ENCODE peak calls at places on chromosomes 1 and 21, in eight cellular contexts. E, C, Y, Q, T, W, L and Z are unnamed samples. For H3K4me1, the result is how much of the 10 kb centered on the place peaks cover.

GRCh38 chr21:44911384-44912157 is 9.1 kb downstream of the ITGB2 start:
- DNase-seq in E (no peak), C (peak), Y (no peak), Q (peak), T (peak), W (no peak), L (peak), Z (peak)

GRCh38 chr1:114173704-114174103 is 20.0 kb upstream of the SYT6 start:
- DNase-seq in E (no peak), C (no peak), Y (no peak), Q (no peak), T (no peak), W (no peak), L (no peak), Z (no peak)

GRCh38 chr1:5286244-5286643 is 631.8 kb downstream of the AJAP1 start:
- DNase-seq in E (no peak), C (no peak), Y (no peak), Q (no peak), T (peak), W (no peak), L (no peak), Z (peak)

GRCh38 chr1:151372411-151372934 is at the start of gene SELENBP1:
- DNase-seq in E (peak), C (peak), Y (no peak), Q (peak), T (no peak), W (no peak), L (peak), Z (no peak)

GRCh38 chr1:159927887-159928431 is 2.7 kb upstream of the TAGLN2 start:
- DNase-seq in E (no peak), C (no peak), Y (no peak), Q (no peak), T (no peak), W (no peak), L (no peak), Z (no peak)

GRCh38 chr1:32741067-32741416 is 38.5 kb upstream of the SYNC start:
- DNase-seq in E (no peak), C (no peak), Y (no peak), Q (no peak), T (no peak), W (no peak), L (no peak), Z (no peak)

GRCh38 chr1:47617381-47618221 is 179.8 kb downstream of the FOXD2 start:
- DNase-seq in E (no peak), C (no peak), Y (no peak), Q (no peak), T (no peak), W (no peak), L (no peak), Z (no peak)

GRCh38 chr1:161242313-161242712 is 4.3 kb upstream of the NR1I3 start:
- DNase-seq in E (no peak), C (no peak), Y (no peak), Q (no peak), T (no peak), W (no peak), L (no peak), Z (no peak)

GRCh38 chr1:172647110-172647564 is 11.8 kb upstream of the FASLG start:
- DNase-seq in E (no peak), C (no peak), Y (no peak), Q (no peak), T (peak), W (no peak), L (no peak), Z (peak)

GRCh38 chr1:15939181-15940109 is 36.5 kb downstream of the ZBTB17 start:
- DNase-seq in E (no peak), C (no peak), Y (no peak), Q (peak), T (no peak), W (no peak), L (no peak), Z (no peak)

GRCh38 chr1:165747632-165748452 is 20.8 kb downstream of the TMCO1 start:
- DNase-seq in E (no peak), C (no peak), Y (no peak), Q (no peak), T (no peak), W (no peak), L (no peak), Z (no peak)

GRCh38 chr21:25507522-25507921 is 99.8 kb downstream of the MRPL39 start:
- DNase-seq in E (no peak), C (no peak), Y (no peak), Q (no peak), T (no peak), W (no peak), L (no peak), Z (no peak)

GRCh38 chr1:83583351-83584014 is 415.4 kb downstream of the TTLL7 start:
- DNase-seq in E (no peak), C (no peak), Y (no peak), Q (no peak), T (no peak), W (no peak), L (no peak), Z (no peak)

GRCh38 chr1:185477638-185478216 is 160.7 kb upstream of the IVNS1ABP start:
- DNase-seq in E (no peak), C (no peak), Y (no peak), Q (peak), T (no peak), W (no peak), L (no peak), Z (no peak)

GRCh38 chr21:43877936-43878575 is 13.0 kb downstream of the AGPAT3 start:
- DNase-seq in E (no peak), C (no peak), Y (no peak), Q (no peak), T (no peak), W (no peak), L (no peak), Z (no peak)

GRCh38 chr1:183090386-183091006 is 67.3 kb downstream of the LAMC1 start:
- DNase-seq in E (no peak), C (peak), Y (no peak), Q (no peak), T (no peak), W (no peak), L (peak), Z (no peak)

GRCh38 chr1:233613252-233614172 is at the start of gene KCNK1:
- DNase-seq in E (peak), C (peak), Y (no peak), Q (peak), T (no peak), W (peak), L (peak), Z (no peak)

GRCh38 chr1:66256629-66257575 is 277.1 kb upstream of the SGIP1 start:
- DNase-seq in E (no peak), C (no peak), Y (no peak), Q (no peak), T (no peak), W (no peak), L (no peak), Z (no peak)

GRCh38 chr1:84166797-84167196 is 22.7 kb downstream of the PRKACB start:
- DNase-seq in E (no peak), C (no peak), Y (no peak), Q (no peak), T (no peak), W (no peak), L (no peak), Z (no peak)

GRCh38 chr1:161132410-161133219 is at the start of gene DEDD:
- DNase-seq in E (peak), C (peak), Y (peak), Q (peak), T (peak), W (peak), L (peak), Z (peak)

GRCh38 chr1:167090289-167090942 is at the start of gene GPA33:
- DNase-seq in E (no peak), C (no peak), Y (no peak), Q (no peak), T (no peak), W (no peak), L (no peak), Z (peak)

GRCh38 chr1:154710091-154710490 is 102.1 kb upstream of the ADAR start:
- DNase-seq in E (no peak), C (no peak), Y (no peak), Q (no peak), T (no peak), W (no peak), L (no peak), Z (no peak)

GRCh38 chr1:215569987-215570824 is 3.1 kb downstream of the KCTD3 start:
- DNase-seq in E (no peak), C (no peak), Y (no peak), Q (no peak), T (no peak), W (no peak), L (no peak), Z (no peak)

GRCh38 chr1:206635983-206636354 is 633 bp downstream of the DYRK3 start:
- DNase-seq in E (no peak), C (no peak), Y (no peak), Q (no peak), T (no peak), W (no peak), L (no peak), Z (peak)

GRCh38 chr1:53578358-53578757 is 119.2 kb downstream of the DMRTB1 start:
- DNase-seq in E (no peak), C (no peak), Y (no peak), Q (no peak), T (no peak), W (no peak), L (no peak), Z (no peak)

GRCh38 chr1:181310560-181310959 is 172.8 kb upstream of the CACNA1E start:
- DNase-seq in E (no peak), C (no peak), Y (no peak), Q (no peak), T (no peak), W (peak), L (no peak), Z (no peak)

GRCh38 chr1:240138867-240139266 is 47.2 kb downstream of the FMN2 start:
- DNase-seq in E (no peak), C (no peak), Y (no peak), Q (no peak), T (no peak), W (no peak), L (no peak), Z (no peak)

GRCh38 chr1:183622013-183622412 is 13.6 kb downstream of the ARPC5 start:
- DNase-seq in E (no peak), C (no peak), Y (no peak), Q (no peak), T (no peak), W (no peak), L (no peak), Z (no peak)

GRCh38 chr21:36163780-36164426 is 7.3 kb downstream of the DOP1B start:
- DNase-seq in E (no peak), C (no peak), Y (no peak), Q (no peak), T (no peak), W (no peak), L (no peak), Z (no peak)

GRCh38 chr1:42750041-42750440 is 10.0 kb upstream of the CLDN19 start:
- DNase-seq in E (no peak), C (no peak), Y (no peak), Q (peak), T (no peak), W (no peak), L (no peak), Z (no peak)

GRCh38 chr1:15326691-15327530 is 79.9 kb downstream of the FHAD1 start:
- DNase-seq in E (peak), C (no peak), Y (no peak), Q (peak), T (no peak), W (no peak), L (no peak), Z (no peak)

GRCh38 chr21:45076245-45076661 is 1.9 kb downstream of the ADARB1 start:
- DNase-seq in E (no peak), C (no peak), Y (no peak), Q (peak), T (no peak), W (no peak), L (no peak), Z (no peak)

GRCh38 chr1:62689524-62689923 is 1.3 kb upstream of the DOCK7 start:
- DNase-seq in E (no peak), C (no peak), Y (no peak), Q (no peak), T (no peak), W (peak), L (no peak), Z (no peak)

GRCh38 chr1:14970115-14970798 is 183.3 kb upstream of the TMEM51 start:
- DNase-seq in E (no peak), C (peak), Y (no peak), Q (peak), T (no peak), W (peak), L (peak), Z (peak)

GRCh38 chr1:15700510-15700909 is 16.4 kb downstream of the PLEKHM2 start:
- DNase-seq in E (no peak), C (no peak), Y (no peak), Q (no peak), T (no peak), W (no peak), L (no peak), Z (no peak)

GRCh38 chr1:36222481-36223372 is 1.5 kb upstream of the THRAP3 start:
- DNase-seq in E (no peak), C (no peak), Y (no peak), Q (peak), T (no peak), W (no peak), L (no peak), Z (no peak)

GRCh38 chr1:168610111-168610510 is 33.7 kb downstream of the XCL1 start:
- DNase-seq in E (no peak), C (no peak), Y (no peak), Q (no peak), T (no peak), W (no peak), L (no peak), Z (no peak)

DNA sequence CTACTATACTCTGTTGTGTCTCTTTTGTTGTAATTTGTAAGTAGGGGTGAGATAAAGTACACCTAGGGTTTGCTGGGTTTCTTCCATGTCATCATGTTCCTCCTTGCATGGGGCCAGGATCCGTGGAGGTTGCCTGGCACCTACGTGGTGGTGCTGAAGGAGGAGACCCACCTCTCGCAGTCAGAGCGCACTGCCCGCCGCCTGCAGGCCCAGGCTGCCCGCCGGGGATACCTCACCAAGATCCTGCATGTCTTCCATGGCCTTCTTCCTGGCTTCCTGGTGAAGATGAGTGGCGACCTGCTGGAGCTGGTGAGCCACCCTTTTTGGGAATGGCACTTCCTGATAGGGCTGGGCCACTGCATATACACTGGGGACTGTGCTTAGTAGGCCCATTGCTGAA is 4.4 kb downstream of the PCSK9 start:
- DNase-seq in E (no peak), C (no peak), Y (no peak), Q (no peak), T (no peak), W (no peak), L (no peak), Z (no peak)
- H3K4me1 ChIP-seq in E (under half), C (under half), Y (under half), Q (under half), T (under half), W (under half), L (under half), Z (under half)

GRCh38 chr1:232581932-232582331 is 48.0 kb downstream of the SIPA1L2 start:
- DNase-seq in E (no peak), C (no peak), Y (no peak), Q (no peak), T (no peak), W (no peak), L (no peak), Z (no peak)

GRCh38 chr1:232578681-232579195 is 51.2 kb downstream of the SIPA1L2 start:
- DNase-seq in E (no peak), C (no peak), Y (no peak), Q (no peak), T (no peak), W (no peak), L (no peak), Z (peak)

GRCh38 chr1:232579958-232580705 is 49.8 kb downstream of the SIPA1L2 start:
- DNase-seq in E (no peak), C (no peak), Y (no peak), Q (no peak), T (no peak), W (no peak), L (no peak), Z (no peak)

GRCh38 chr1:232577809-232578208 is 52.1 kb downstream of the SIPA1L2 start:
- DNase-seq in E (no peak), C (no peak), Y (no peak), Q (no peak), T (no peak), W (no peak), L (no peak), Z (no peak)

DNA sequence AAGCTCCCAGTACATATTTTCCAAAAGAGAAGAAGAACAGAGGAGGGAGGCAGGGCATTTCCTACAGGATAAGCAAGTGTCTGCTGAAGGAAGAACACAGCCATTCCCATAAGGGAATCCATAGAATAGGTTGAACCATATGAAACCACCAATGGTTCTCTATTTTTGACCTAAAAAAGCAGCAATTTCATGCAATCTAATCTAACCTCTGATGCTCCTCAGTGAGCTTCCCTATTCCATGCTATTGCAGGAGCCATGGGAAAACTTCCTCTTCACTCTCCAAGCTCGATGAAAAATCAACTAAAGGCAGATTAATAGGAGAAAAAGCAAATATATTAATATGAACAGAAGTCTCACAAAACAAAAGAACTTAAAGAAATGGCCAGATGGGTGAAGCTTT is 50.5 kb downstream of the SIPA1L2 start:
- DNase-seq in E (no peak), C (no peak), Y (no peak), Q (no peak), T (no peak), W (no peak), L (no peak), Z (no peak)
- H3K4me1 ChIP-seq in E (under half), C (half or more), Y (under half), Q (under half), T (under half), W (under half), L (under half), Z (under half)

GRCh38 chr1:109565241-109565640 is 16.8 kb downstream of the GNAI3 start:
- DNase-seq in E (no peak), C (no peak), Y (no peak), Q (no peak), T (no peak), W (no peak), L (no peak), Z (no peak)
- H3K4me1 ChIP-seq in E (under half), C (half or more), Y (under half), Q (half or more), T (under half), W (under half), L (under half), Z (under half)

GRCh38 chr1:198919667-198920398 is 281.0 kb downstream of the PTPRC start:
- DNase-seq in E (no peak), C (no peak), Y (no peak), Q (no peak), T (no peak), W (no peak), L (no peak), Z (no peak)
- H3K4me1 ChIP-seq in E (under half), C (half or more), Y (under half), Q (under half), T (under half), W (under half), L (under half), Z (half or more)

GRCh38 chr1:119447344-119447743 is 32.4 kb downstream of the HSD3B2 start:
- DNase-seq in E (no peak), C (no peak), Y (no peak), Q (no peak), T (no peak), W (no peak), L (no peak), Z (no peak)
- H3K4me1 ChIP-seq in E (under half), C (under half), Y (under half), Q (under half), T (under half), W (under half), L (under half), Z (under half)

DNA sequence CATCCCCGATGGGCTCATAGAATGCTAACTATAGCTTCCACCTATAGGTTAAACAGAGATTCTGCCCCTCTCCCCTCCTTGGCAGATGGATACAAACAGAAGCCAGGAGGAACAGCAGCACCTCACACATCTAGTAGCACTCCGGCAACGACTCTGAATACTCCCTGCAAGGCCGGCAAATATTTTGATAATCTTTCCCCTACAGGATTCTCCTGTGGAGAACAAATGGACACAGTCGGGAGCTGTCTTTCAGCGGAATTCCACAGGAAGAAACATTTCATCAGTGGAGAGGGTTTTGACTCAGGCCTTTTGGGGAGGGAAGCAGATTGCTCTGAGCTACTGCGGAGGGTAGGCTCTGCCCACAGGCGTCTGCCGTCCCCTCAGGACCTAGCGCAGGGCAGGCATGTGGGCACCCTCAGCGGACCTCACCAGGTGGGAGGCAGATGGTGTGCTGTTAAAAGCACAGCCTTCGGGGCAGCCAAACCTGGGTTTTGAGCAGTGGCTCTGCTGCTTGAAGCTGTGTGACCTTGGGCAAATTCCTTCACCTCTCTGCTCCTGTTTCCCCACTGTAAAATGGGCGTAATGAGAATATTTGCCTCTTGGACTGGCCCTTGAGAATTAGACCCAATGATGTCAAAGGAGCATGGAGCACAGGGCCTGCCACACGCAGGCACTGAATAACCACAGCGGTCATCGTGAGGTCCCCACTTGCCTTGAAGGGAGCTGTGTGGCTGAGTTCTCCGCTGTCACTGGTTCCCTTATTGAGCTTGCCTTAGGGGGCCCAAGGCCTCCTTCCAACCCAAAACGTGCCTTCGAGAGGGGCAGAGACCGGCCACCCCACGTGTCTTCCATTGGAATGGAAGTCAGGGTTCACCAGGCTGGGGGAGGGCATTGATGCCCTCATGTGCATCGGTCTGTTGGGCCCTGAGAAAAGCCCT is 19.2 kb upstream of the BCAR3 start:
- DNase-seq in E (no peak), C (no peak), Y (no peak), Q (no peak), T (no peak), W (no peak), L (no peak), Z (no peak)
- H3K4me1 ChIP-seq in E (under half), C (under half), Y (under half), Q (under half), T (under half), W (under half), L (under half), Z (under half)